ENCODE peak calls at places on chromosomes 6 and 20, in six cellular contexts. E, Q, J, T, U and W are unnamed samples.

GRCh38 chr6:138815797-138816528 is 20.1 kb downstream of the ECT2L start:
- DNase-seq in E (peak; percentile 40), Q (peak; percentile 79), J (no peak), T (no peak), U (peak; percentile 81), W (peak; percentile 74)

GRCh38 chr20:62117658-62118057 is 4.6 kb upstream of the LSM14B start:
- DNase-seq in E (no peak), Q (no peak), J (no peak), T (no peak), U (no peak), W (no peak)

GRCh38 chr20:16111853-16112412 is 461.3 kb downstream of the KIF16B start:
- DNase-seq in E (no peak), Q (no peak), J (no peak), T (no peak), U (no peak), W (no peak)

GRCh38 chr6:53825514-53826321 is 30.9 kb downstream of the LRRC1 start:
- DNase-seq in E (no peak), Q (no peak), J (no peak), T (no peak), U (no peak), W (no peak)

GRCh38 chr20:50478162-50479036 is 31.8 kb upstream of the PTPN1 start:
- DNase-seq in E (peak; percentile 15), Q (peak; percentile 29), J (peak; percentile 79), T (peak; percentile 80), U (peak; percentile 72), W (peak; percentile 81)

GRCh38 chr6:55888917-55889316 is 13.5 kb upstream of the BMP5 start:
- DNase-seq in E (no peak), Q (no peak), J (no peak), T (no peak), U (no peak), W (no peak)

GRCh38 chr20:47464380-47465101 is 37.1 kb upstream of the NCOA3 start:
- DNase-seq in E (no peak), Q (peak; percentile 99), J (no peak), T (no peak), U (peak; percentile 98), W (no peak)

GRCh38 chr6:41597246-41598000 is 40.8 kb upstream of the MDFI start:
- DNase-seq in E (no peak), Q (no peak), J (no peak), T (peak; percentile 47), U (no peak), W (no peak)

GRCh38 chr6:137873273-137873762 is 6.3 kb downstream of the TNFAIP3 start:
- DNase-seq in E (no peak), Q (peak; percentile 92), J (no peak), T (no peak), U (peak; percentile 85), W (no peak)

GRCh38 chr6:53813096-53813495 is 18.3 kb downstream of the LRRC1 start:
- DNase-seq in E (no peak), Q (no peak), J (no peak), T (no peak), U (no peak), W (no peak)

GRCh38 chr6:73739097-73739496 is 43.1 kb downstream of the CD109 start:
- DNase-seq in E (peak; percentile 75), Q (peak; percentile 78), J (no peak), T (no peak), U (peak; percentile 80), W (peak; percentile 71)

GRCh38 chr20:20417891-20418676 is 50.2 kb downstream of the INSM1 start:
- DNase-seq in E (no peak), Q (no peak), J (no peak), T (no peak), U (no peak), W (no peak)

GRCh38 chr20:10747019-10747418 is 73.2 kb upstream of the JAG1 start:
- DNase-seq in E (peak; percentile 27), Q (no peak), J (no peak), T (no peak), U (no peak), W (no peak)

GRCh38 chr6:132650413-132650812 is 8.6 kb downstream of the TAAR1 start:
- DNase-seq in E (no peak), Q (no peak), J (no peak), T (no peak), U (no peak), W (peak; percentile 51)

GRCh38 chr6:50353603-50354002 is 303.9 kb upstream of the DEFB112 start:
- DNase-seq in E (no peak), Q (no peak), J (no peak), T (peak; percentile 45), U (no peak), W (peak; percentile 47)

GRCh38 chr6:108838101-108838717 is 10.0 kb upstream of the ARMC2 start:
- DNase-seq in E (peak; percentile 43), Q (peak; percentile 6), J (peak; percentile 83), T (peak; percentile 95), U (peak; percentile 24), W (peak; percentile 91)

GRCh38 chr6:119147101-119148053 is 68.9 kb upstream of the FAM184A start:
- DNase-seq in E (no peak), Q (peak; percentile 98), J (peak; percentile 41), T (no peak), U (peak; percentile 98), W (peak; percentile 66)

GRCh38 chr6:10416863-10417641 is 2.2 kb upstream of the TFAP2A start:
- DNase-seq in E (no peak), Q (no peak), J (peak; percentile 86), T (peak; percentile 89), U (no peak), W (peak; percentile 83)
- H4K8ac ChIP-seq in E (no peak overlapping the region), Q (no peak overlapping the region), J (no peak overlapping the region), T (no peak overlapping the region), U (no peak overlapping the region), W (peak overlapping the region; percentile 90)

DNA sequence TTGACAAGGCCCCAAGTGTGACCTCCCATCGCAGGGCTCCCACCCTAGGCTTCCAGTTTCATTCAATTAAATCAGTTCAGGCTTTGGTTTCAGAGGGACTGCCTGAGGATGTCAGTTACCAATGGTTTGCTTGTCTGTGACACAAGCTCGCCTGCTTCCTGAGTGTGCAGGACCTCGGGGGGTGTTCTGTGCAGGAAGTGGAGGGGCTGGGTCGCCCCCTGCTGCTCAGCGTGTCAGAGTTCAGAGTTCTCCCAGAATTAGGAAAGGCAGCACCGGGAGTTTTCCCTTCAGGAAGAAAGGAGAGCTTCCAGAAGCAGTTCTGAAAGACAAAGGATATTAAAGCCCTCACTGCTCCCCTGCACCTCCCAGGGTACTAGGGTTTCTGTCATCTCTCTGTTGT is 50.8 kb upstream of the TGM3 start:
- DNase-seq in E (no peak), Q (no peak), J (no peak), T (peak; percentile 37), U (no peak), W (no peak)
- H2BK15ac ChIP-seq in E (no peak overlapping the region), Q (no peak overlapping the region), J (no peak overlapping the region), T (no peak overlapping the region), U (no peak overlapping the region), W (no peak overlapping the region)

GRCh38 chr6:31592396-31592771 is 422 bp downstream of the NCR3 start:
- DNase-seq in E (no peak), Q (no peak), J (no peak), T (no peak), U (no peak), W (no peak)

DNA sequence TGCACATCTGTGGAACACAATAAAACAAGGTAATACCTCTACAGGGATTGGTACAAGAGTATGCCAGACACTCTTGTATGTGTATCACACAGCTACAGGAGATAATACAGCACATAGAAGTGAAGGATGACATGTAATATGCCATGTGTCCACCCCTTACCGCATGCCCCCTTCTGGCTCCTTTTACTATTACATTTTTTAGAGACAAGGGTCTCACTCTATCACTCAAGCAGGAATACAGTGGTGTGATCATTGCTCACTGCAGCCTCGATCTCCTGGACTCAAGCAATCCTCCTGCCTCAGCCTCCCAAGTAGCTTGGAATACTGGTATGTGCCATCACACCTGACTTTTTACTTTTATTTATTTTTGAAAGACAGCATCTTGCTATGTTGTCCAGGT is 4.2 kb upstream of the NCR3 start:
- DNase-seq in E (no peak), Q (peak; percentile 31), J (no peak), T (no peak), U (peak; percentile 57), W (no peak)
- H4K8ac ChIP-seq in E (no peak overlapping the region), Q (no peak overlapping the region), J (no peak overlapping the region), T (no peak overlapping the region), U (no peak overlapping the region), W (no peak overlapping the region)

GRCh38 chr6:168546730-168547129 is 105.7 kb downstream of the SMOC2 start:
- DNase-seq in E (no peak), Q (no peak), J (no peak), T (no peak), U (no peak), W (no peak)

GRCh38 chr6:168546173-168546572 is 105.2 kb downstream of the SMOC2 start:
- DNase-seq in E (no peak), Q (no peak), J (no peak), T (no peak), U (no peak), W (no peak)

GRCh38 chr6:168554898-168555617 is 114.1 kb downstream of the SMOC2 start:
- DNase-seq in E (no peak), Q (no peak), J (no peak), T (no peak), U (no peak), W (no peak)

GRCh38 chr6:168554472-168554871 is 113.5 kb downstream of the SMOC2 start:
- DNase-seq in E (no peak), Q (no peak), J (no peak), T (no peak), U (no peak), W (no peak)

DNA sequence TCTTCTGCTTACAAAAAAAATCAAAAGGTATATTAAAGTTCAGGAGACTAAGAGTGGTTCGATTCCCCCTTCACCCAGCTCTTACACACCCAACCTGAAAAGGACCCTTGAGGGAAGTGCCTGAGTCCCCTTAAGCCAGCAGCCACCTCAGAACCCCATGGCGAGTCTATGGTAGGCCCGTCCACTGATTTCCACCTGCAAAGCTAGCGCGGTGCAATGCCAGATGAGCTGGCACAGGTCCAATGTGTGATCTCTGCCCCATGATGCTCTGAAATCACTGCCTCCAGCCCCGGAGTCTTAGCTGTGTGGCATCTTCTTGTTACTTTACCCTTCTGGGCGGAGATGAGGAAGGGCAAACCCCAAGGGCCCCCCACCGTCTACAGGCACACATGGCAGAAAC is 109.3 kb downstream of the SMOC2 start:
- DNase-seq in E (no peak), Q (no peak), J (no peak), T (no peak), U (no peak), W (no peak)
- H2BK15ac ChIP-seq in E (no peak overlapping the region), Q (no peak overlapping the region), J (no peak overlapping the region), T (no peak overlapping the region), U (no peak overlapping the region), W (no peak overlapping the region)

GRCh38 chr20:42975974-42976373 is 213.7 kb downstream of the PTPRT start:
- DNase-seq in E (no peak), Q (no peak), J (no peak), T (no peak), U (no peak), W (no peak)
- H4K8ac ChIP-seq in E (no peak overlapping the region), Q (no peak overlapping the region), J (no peak overlapping the region), T (no peak overlapping the region), U (no peak overlapping the region), W (no peak overlapping the region)